ENCODE peak calls at places on chromosomes 6 and 20, in four cellular contexts. L is foreskin keratinocyte; N is stimulated activated CD4-positive, alpha-beta T cell treated with anti-CD3 and anti-CD28 coated beads, Interleukin-2, amount 100 ng/mL, for 48 hours; B is GF-D8. D is an unnamed sample.

GRCh38 chr6:159968295-159969203 is at the start of gene IGF2R:
- DNase-seq in L (peak), N (peak), B (peak), D (peak)

GRCh38 chr6:28351493-28351925 is 1.8 kb downstream of the ZKSCAN3 start:
- DNase-seq in L (no peak), N (no peak), B (no peak), D (no peak)

GRCh38 chr20:34045930-34046329 is 52.2 kb downstream of the RALY start:
- DNase-seq in L (no peak), N (no peak), B (no peak), D (no peak)

GRCh38 chr20:62413025-62413580 is 6.0 kb upstream of the CABLES2 start:
- DNase-seq in L (no peak), N (no peak), B (no peak), D (no peak)

GRCh38 chr6:157555795-157556645 is 175.0 kb downstream of the ZDHHC14 start:
- DNase-seq in L (no peak), N (no peak), B (no peak), D (no peak)

GRCh38 chr20:38204936-38205435 is 39.9 kb upstream of the TGM2 start:
- DNase-seq in L (no peak), N (no peak), B (no peak), D (no peak)

GRCh38 chr6:84350397-84350796 is 123.0 kb upstream of the CEP162 start:
- DNase-seq in L (no peak), N (no peak), B (no peak), D (no peak)

GRCh38 chr6:109455161-109455501 is 441 bp downstream of the MICAL1 start:
- DNase-seq in L (no peak), N (no peak), B (no peak), D (no peak)

D was measured in HT1080.